ENCODE peak calls at places on chromosomes 5 and 9, in nine cellular contexts. N is CD8-positive, alpha-beta T cell; O is activated B cell treated with CpG ODN at 0.5 μM for 24 hours; V is fibroblast of mammary gland; W is HL-60; Z is MCF 10A; X is WTC11; B is NB4; Y is brain microvascular endothelial cell. S is an unnamed sample.

GRCh38 chr5:32201140-32201539 is 27.0 kb upstream of the GOLPH3 start:
- DNase-seq in N (no peak), O (no peak), V (peak), W (no peak), Z (peak), X (no peak), B (no peak), Y (no peak), S (no peak)

GRCh38 chr5:179343902-179344300 is 1.4 kb downstream of the ADAMTS2 start:
- DNase-seq in N (no peak), O (no peak), V (peak), W (no peak), Z (no peak), X (peak), B (peak), Y (peak), S (no peak)

GRCh38 chr9:116209406-116210116 is 56.0 kb downstream of the PAPPA start:
- DNase-seq in N (no peak), O (no peak), V (peak), W (no peak), Z (peak), X (no peak), B (no peak), Y (no peak), S (no peak)

GRCh38 chr5:168656633-168657032 is 77.5 kb upstream of the PANK3 start:
- DNase-seq in N (no peak), O (no peak), V (peak), W (no peak), Z (peak), X (no peak), B (no peak), Y (no peak), S (no peak)

GRCh38 chr9:5884191-5884590 is 6.5 kb upstream of the MLANA start:
- DNase-seq in N (no peak), O (no peak), V (no peak), W (no peak), Z (no peak), X (no peak), B (no peak), Y (no peak), S (no peak)

GRCh38 chr5:90135979-90136378 is 273.6 kb downstream of the CETN3 start:
- DNase-seq in N (no peak), O (no peak), V (no peak), W (no peak), Z (no peak), X (peak), B (peak), Y (no peak), S (no peak)

GRCh38 chr5:176994460-176995121 is 12.0 kb downstream of the UIMC1 start:
- DNase-seq in N (no peak), O (peak), V (peak), W (peak), Z (peak), X (no peak), B (peak), Y (peak), S (no peak)

GRCh38 chr5:145951071-145951470 is 14.7 kb downstream of the SH3RF2 start:
- DNase-seq in N (no peak), O (no peak), V (no peak), W (no peak), Z (no peak), X (no peak), B (no peak), Y (no peak), S (no peak)

GRCh38 chr5:10228288-10228687 is 21.4 kb downstream of the ATPSCKMT start:
- DNase-seq in N (no peak), O (no peak), V (no peak), W (no peak), Z (no peak), X (no peak), B (no peak), Y (no peak), S (no peak)

GRCh38 chr9:38146844-38147243 is 77.8 kb upstream of the SHB start:
- DNase-seq in N (no peak), O (no peak), V (no peak), W (no peak), Z (no peak), X (no peak), B (no peak), Y (no peak), S (no peak)

GRCh38 chr9:91954841-91955471 is 4.9 kb upstream of the ROR2 start:
- DNase-seq in N (no peak), O (no peak), V (peak), W (no peak), Z (peak), X (peak), B (peak), Y (peak), S (no peak)

GRCh38 chr5:176384366-176384930 is 4.0 kb downstream of the NOP16 start:
- DNase-seq in N (no peak), O (no peak), V (no peak), W (no peak), Z (no peak), X (no peak), B (no peak), Y (no peak), S (no peak)

GRCh38 chr5:7852988-7853387 is 2.1 kb upstream of the CFAP90 start:
- DNase-seq in N (no peak), O (no peak), V (no peak), W (no peak), Z (no peak), X (no peak), B (no peak), Y (no peak), S (no peak)

GRCh38 chr5:167245871-167246270 is 1045.6 kb upstream of the WWC1 start:
- DNase-seq in N (no peak), O (no peak), V (peak), W (no peak), Z (peak), X (peak), B (no peak), Y (no peak), S (no peak)

GRCh38 chr5:115842089-115842881 is 550 bp downstream of the AP3S1 start:
- DNase-seq in N (peak), O (no peak), V (peak), W (peak), Z (peak), X (no peak), B (peak), Y (no peak), S (peak)

GRCh38 chr5:132979367-132979935 is 16.0 kb upstream of the AFF4 start:
- DNase-seq in N (no peak), O (no peak), V (peak), W (peak), Z (peak), X (no peak), B (peak), Y (no peak), S (no peak)

GRCh38 chr5:1346627-1347440 is 1.9 kb upstream of the CLPTM1L start:
- DNase-seq in N (no peak), O (no peak), V (no peak), W (no peak), Z (no peak), X (no peak), B (peak), Y (no peak), S (no peak)

GRCh38 chr9:130946778-130947617 is 8.0 kb upstream of the FIBCD1 start:
- DNase-seq in N (no peak), O (no peak), V (peak), W (no peak), Z (peak), X (no peak), B (no peak), Y (no peak), S (no peak)

GRCh38 chr5:64693636-64694035 is 3.3 kb downstream of the SHISAL2B start:
- DNase-seq in N (no peak), O (no peak), V (no peak), W (no peak), Z (peak), X (no peak), B (no peak), Y (no peak), S (no peak)

GRCh38 chr9:95104088-95104960 is 213.2 kb downstream of the FANCC start:
- DNase-seq in N (no peak), O (no peak), V (no peak), W (no peak), Z (no peak), X (no peak), B (no peak), Y (no peak), S (no peak)

GRCh38 chr9:99253772-99254431 is 31.8 kb downstream of the SEC61B start:
- DNase-seq in N (peak), O (peak), V (peak), W (no peak), Z (peak), X (no peak), B (no peak), Y (no peak), S (peak)
- TF ChIP-seq CTCF in N (no peak), O (no peak), V (no peak), W (no peak), Z (no peak), X (no peak), B (no peak), Y (no peak), S (no peak)

GRCh38 chr5:66595877-66596790 is at the start of gene MAST4:
- DNase-seq in N (no peak), O (peak), V (peak), W (peak), Z (peak), X (peak), B (peak), Y (peak), S (peak)

GRCh38 chr5:66602621-66603020 is 6.4 kb downstream of the MAST4 start:
- DNase-seq in N (no peak), O (no peak), V (no peak), W (no peak), Z (no peak), X (no peak), B (no peak), Y (no peak), S (no peak)

GRCh38 chr5:66596791-66597757 is 881 bp downstream of the MAST4 start:
- DNase-seq in N (no peak), O (peak), V (peak), W (no peak), Z (peak), X (peak), B (no peak), Y (peak), S (no peak)
- TF ChIP-seq CTCF in N (no peak), O (no peak), V (no peak), W (no peak), Z (no peak), X (no peak), B (no peak), Y (no peak), S (no peak)

GRCh38 chr9:113781381-113781780 is 94.7 kb upstream of the ZNF618 start:
- DNase-seq in N (no peak), O (no peak), V (no peak), W (no peak), Z (no peak), X (no peak), B (no peak), Y (no peak), S (no peak)
- TF ChIP-seq CTCF in N (no peak), O (no peak), V (no peak), W (no peak), Z (no peak), X (no peak), B (no peak), Y (no peak), S (no peak)

DNA sequence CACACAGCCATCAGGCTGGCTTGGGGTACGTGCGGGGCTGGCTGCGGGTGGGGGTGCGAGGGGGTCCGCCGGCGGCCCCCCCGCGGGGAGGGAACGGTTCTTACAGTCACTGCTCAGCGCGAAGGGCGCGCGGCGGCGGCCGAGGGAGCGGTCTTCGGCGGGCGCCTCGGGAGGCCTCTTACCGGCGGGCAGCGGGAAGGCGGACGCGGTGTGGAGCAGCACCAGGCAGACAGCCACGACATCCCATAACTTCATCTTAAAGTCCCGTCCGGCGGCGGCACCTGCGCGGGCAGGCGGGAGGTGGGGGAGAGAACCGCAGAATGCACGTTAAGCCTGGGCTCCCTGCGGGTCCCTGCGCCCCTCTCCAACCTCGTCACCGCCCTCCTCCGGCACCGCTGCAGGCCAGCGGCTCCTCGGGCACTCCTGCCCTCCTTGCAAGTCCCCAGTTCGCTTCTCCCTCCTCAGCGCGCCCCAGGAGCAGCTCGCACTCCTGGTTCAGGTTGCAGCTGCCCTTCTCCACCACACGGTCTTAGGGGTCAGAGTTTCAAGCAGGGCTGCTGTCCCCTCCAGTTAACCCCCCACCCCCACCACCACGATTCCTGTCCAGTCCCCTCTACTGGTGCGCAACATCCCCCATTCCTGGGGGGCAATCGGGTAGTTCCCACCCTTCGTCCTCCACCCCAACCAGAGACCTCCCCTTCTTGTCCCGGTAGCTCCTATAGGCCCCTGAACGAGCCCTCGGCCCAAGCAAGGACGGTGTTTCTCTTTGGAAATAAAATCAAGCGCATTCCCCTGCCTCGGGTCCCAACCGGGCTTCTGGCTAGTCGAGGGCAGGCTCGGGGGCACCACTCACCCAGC is 5.1 kb downstream of the GDNF start:
- DNase-seq in N (no peak), O (no peak), V (no peak), W (no peak), Z (no peak), X (peak), B (no peak), Y (no peak), S (no peak)
- TF ChIP-seq CTCF in N (no peak), O (no peak), V (no peak), W (no peak), Z (no peak), X (no peak), B (no peak), Y (peak), S (no peak)

GRCh38 chr5:151016700-151017099 is 3.7 kb upstream of the GPX3 start:
- DNase-seq in N (no peak), O (no peak), V (no peak), W (peak), Z (peak), X (no peak), B (peak), Y (no peak), S (no peak)

GRCh38 chr5:151018846-151019245 is 1.5 kb upstream of the GPX3 start:
- DNase-seq in N (no peak), O (no peak), V (no peak), W (no peak), Z (no peak), X (no peak), B (no peak), Y (no peak), S (no peak)

GRCh38 chr5:151017897-151018296 is 2.5 kb upstream of the GPX3 start:
- DNase-seq in N (no peak), O (no peak), V (no peak), W (no peak), Z (no peak), X (no peak), B (no peak), Y (no peak), S (no peak)

GRCh38 chr5:151014680-151015343 is 5.6 kb upstream of the GPX3 start:
- DNase-seq in N (no peak), O (no peak), V (peak), W (no peak), Z (no peak), X (no peak), B (no peak), Y (no peak), S (no peak)

GRCh38 chr5:151015974-151016587 is 4.3 kb upstream of the GPX3 start:
- DNase-seq in N (no peak), O (no peak), V (no peak), W (no peak), Z (no peak), X (no peak), B (no peak), Y (no peak), S (no peak)
- TF ChIP-seq CTCF in N (no peak), O (no peak), V (no peak), W (no peak), Z (no peak), X (no peak), B (no peak), Y (no peak), S (no peak)

DNA sequence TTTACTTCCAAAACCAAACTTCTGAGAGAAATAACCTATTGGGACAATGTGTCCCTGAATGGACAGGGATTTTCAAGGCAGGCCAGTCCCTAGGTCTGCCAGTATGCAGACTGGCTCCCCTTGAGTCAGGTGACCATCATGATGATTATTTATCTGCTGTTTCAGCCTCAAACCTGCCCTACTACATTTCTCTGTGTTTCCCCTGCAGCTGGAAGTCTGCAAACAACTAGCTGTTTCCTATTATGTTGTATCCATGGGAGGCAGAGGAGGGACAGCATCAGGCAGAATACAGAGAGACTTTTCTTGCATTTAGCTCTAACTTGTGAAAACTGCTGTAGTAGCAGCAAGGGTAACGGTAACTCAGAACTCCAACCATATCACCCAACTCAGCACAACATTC is 36.2 kb upstream of the IFNK start:
- DNase-seq in N (no peak), O (no peak), V (no peak), W (no peak), Z (no peak), X (no peak), B (no peak), Y (no peak), S (no peak)
- TF ChIP-seq CTCF in N (no peak), O (no peak), V (no peak), W (no peak), Z (no peak), X (no peak), B (no peak), Y (no peak), S (no peak)

GRCh38 chr5:135465391-135466122 is 13.4 kb upstream of the TIFAB start:
- DNase-seq in N (no peak), O (peak), V (no peak), W (no peak), Z (no peak), X (no peak), B (no peak), Y (no peak), S (no peak)

GRCh38 chr5:135460246-135461033 is 8.3 kb upstream of the TIFAB start:
- DNase-seq in N (no peak), O (peak), V (no peak), W (no peak), Z (no peak), X (no peak), B (no peak), Y (no peak), S (no peak)

GRCh38 chr5:135458921-135459331 is 6.8 kb upstream of the TIFAB start:
- DNase-seq in N (no peak), O (no peak), V (peak), W (no peak), Z (peak), X (no peak), B (no peak), Y (no peak), S (no peak)

GRCh38 chr5:135461752-135462151 is 9.6 kb upstream of the TIFAB start:
- DNase-seq in N (no peak), O (no peak), V (no peak), W (no peak), Z (no peak), X (no peak), B (no peak), Y (no peak), S (no peak)

DNA sequence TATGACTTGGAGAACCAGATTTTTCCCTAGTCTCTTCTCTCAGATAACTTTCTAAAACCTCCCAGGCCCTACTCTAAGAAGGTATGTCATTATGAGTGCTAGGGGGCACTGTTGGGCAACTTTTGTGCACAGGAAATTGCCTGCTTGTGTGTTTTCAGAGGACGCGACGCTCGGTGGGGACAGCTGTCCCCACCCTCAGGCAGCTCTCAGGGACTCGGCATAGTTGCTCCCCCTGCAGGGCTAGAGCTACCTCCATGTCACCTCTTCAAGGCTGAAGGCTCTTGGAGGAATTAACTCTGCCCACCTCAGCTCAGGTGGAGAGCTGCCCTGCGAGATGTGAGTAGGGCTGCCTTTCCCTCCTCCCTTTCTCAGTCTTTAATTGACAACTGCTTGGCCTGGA is 10.2 kb upstream of the TIFAB start:
- DNase-seq in N (peak), O (no peak), V (peak), W (no peak), Z (peak), X (peak), B (peak), Y (peak), S (peak)
- TF ChIP-seq CTCF in N (peak), O (no peak), V (peak), W (no peak), Z (peak), X (peak), B (peak), Y (peak), S (peak)

GRCh38 chr9:136237486-136238341 is 7.9 kb downstream of the QSOX2 start:
- DNase-seq in N (no peak), O (no peak), V (no peak), W (no peak), Z (no peak), X (no peak), B (peak), Y (no peak), S (no peak)
- TF ChIP-seq CTCF in N (no peak), O (no peak), V (no peak), W (no peak), Z (no peak), X (no peak), B (no peak), Y (no peak), S (no peak)